ENCODE peak calls at places on chromosome 10, in ten cellular contexts. J is HTR-8/SVneo; Y is pulmonary artery endothelial cell; N is kidney epithelial cell; G is A549; W is RPMI8226; C is CD8-positive, alpha-beta memory T cell; I is retina; U is hippocampal formation; L is GM04503. R is an unnamed sample.

GRCh38 chr10:118974951-118975350 is 54.6 kb upstream of the NANOS1 start:
- DNase-seq in J (no peak), Y (no peak), N (no peak), G (no peak), W (no peak), C (no peak), I (no peak), U (no peak), L (no peak), R (no peak)

GRCh38 chr10:49168821-49169495 is 19.2 kb downstream of the TMEM273 start:
- DNase-seq in J (no peak), Y (no peak), N (no peak), G (no peak), W (no peak), C (no peak), I (no peak), U (no peak), L (no peak), R (no peak)

GRCh38 chr10:73469579-73469978 is 26.2 kb downstream of the PPP3CB start:
- DNase-seq in J (no peak), Y (no peak), N (no peak), G (no peak), W (no peak), C (no peak), I (no peak), U (no peak), L (no peak), R (no peak)

GRCh38 chr10:74651565-74651964 is 174.8 kb upstream of the KAT6B start:
- DNase-seq in J (no peak), Y (no peak), N (no peak), G (no peak), W (no peak), C (peak; percentile 21), I (no peak), U (no peak), L (no peak), R (no peak)

GRCh38 chr10:25758041-25758457 is 176.0 kb upstream of the MYO3A start:
- DNase-seq in J (peak; percentile 12), Y (no peak), N (peak; percentile 9), G (peak; percentile 10), W (peak; percentile 40), C (no peak), I (peak; percentile 73), U (no peak), L (no peak), R (peak; percentile 52)

GRCh38 chr10:6711286-6711817 is 131.3 kb upstream of the PRKCQ start:
- DNase-seq in J (no peak), Y (no peak), N (no peak), G (no peak), W (no peak), C (no peak), I (peak; percentile 36), U (no peak), L (no peak), R (no peak)

GRCh38 chr10:78291733-78292132 is 258.1 kb downstream of the RPS24 start:
- DNase-seq in J (no peak), Y (no peak), N (no peak), G (no peak), W (no peak), C (no peak), I (no peak), U (no peak), L (no peak), R (no peak)

GRCh38 chr10:34178756-34179155 is 636.3 kb downstream of the PARD3 start:
- DNase-seq in J (no peak), Y (no peak), N (no peak), G (no peak), W (no peak), C (no peak), I (no peak), U (no peak), L (no peak), R (no peak)

GRCh38 chr10:76150139-76150885 is 718.9 kb downstream of the LRMDA start:
- DNase-seq in J (peak; percentile 59), Y (no peak), N (peak; percentile 83), G (no peak), W (no peak), C (no peak), I (peak; percentile 84), U (no peak), L (no peak), R (no peak)